ENCODE peak calls at places on chromosomes 2 and 18, in four cellular contexts. One of them, this sample, is unnamed.

GRCh38 chr2:143730155-143730949 is 601.1 kb downstream of the ARHGAP15 start:
- DNase-seq in Calu3: no peak
- DNase-seq in mucosa of descending colon: no peak
- DNase-seq in CD8-positive, alpha-beta T cell: no peak
- DNase-seq in this sample: no peak

GRCh38 chr2:151315381-151315903 is 26.0 kb upstream of the NMI start:
- DNase-seq in Calu3: no peak
- DNase-seq in mucosa of descending colon: no peak
- DNase-seq in CD8-positive, alpha-beta T cell: no peak
- DNase-seq in this sample: peak

GRCh38 chr18:75252136-75252535 is 41.5 kb downstream of the TSHZ1 start:
- DNase-seq in Calu3: no peak
- DNase-seq in mucosa of descending colon: no peak
- DNase-seq in CD8-positive, alpha-beta T cell: no peak
- DNase-seq in this sample: no peak

GRCh38 chr2:229927817-229928321 is 5.6 kb downstream of the FBXO36 start:
- DNase-seq in Calu3: no peak
- DNase-seq in mucosa of descending colon: no peak
- DNase-seq in CD8-positive, alpha-beta T cell: no peak
- DNase-seq in this sample: no peak

GRCh38 chr2:197107291-197108269 is 181.1 kb upstream of the PGAP1 start:
- DNase-seq in Calu3: peak
- DNase-seq in mucosa of descending colon: no peak
- DNase-seq in CD8-positive, alpha-beta T cell: no peak
- DNase-seq in this sample: peak

GRCh38 chr2:238484522-238485452 is 58.1 kb downstream of the ASB1 start:
- DNase-seq in Calu3: no peak
- DNase-seq in mucosa of descending colon: no peak
- DNase-seq in CD8-positive, alpha-beta T cell: no peak
- DNase-seq in this sample: no peak

GRCh38 chr2:183950673-183951072 is 647.7 kb upstream of the ZNF804A start:
- DNase-seq in Calu3: no peak
- DNase-seq in mucosa of descending colon: no peak
- DNase-seq in CD8-positive, alpha-beta T cell: no peak
- DNase-seq in this sample: no peak

GRCh38 chr2:195658541-195658890 is 1.5 kb downstream of the SLC39A10 start:
- DNase-seq in Calu3: peak
- DNase-seq in mucosa of descending colon: no peak
- DNase-seq in CD8-positive, alpha-beta T cell: no peak
- DNase-seq in this sample: no peak

GRCh38 chr2:9707008-9707407 is 76.2 kb upstream of the YWHAQ start:
- DNase-seq in Calu3: no peak
- DNase-seq in mucosa of descending colon: no peak
- DNase-seq in CD8-positive, alpha-beta T cell: no peak
- DNase-seq in this sample: no peak

GRCh38 chr18:48827321-48828200 is 123.2 kb downstream of the SMAD7 start:
- DNase-seq in Calu3: no peak
- DNase-seq in mucosa of descending colon: peak
- DNase-seq in CD8-positive, alpha-beta T cell: peak
- DNase-seq in this sample: peak

GRCh38 chr2:60514886-60515407 is 38.5 kb downstream of the BCL11A start:
- DNase-seq in Calu3: no peak
- DNase-seq in mucosa of descending colon: peak
- DNase-seq in CD8-positive, alpha-beta T cell: no peak
- DNase-seq in this sample: peak

GRCh38 chr2:222941510-222942032 is 80.7 kb downstream of the ACSL3 start:
- DNase-seq in Calu3: no peak
- DNase-seq in mucosa of descending colon: no peak
- DNase-seq in CD8-positive, alpha-beta T cell: no peak
- DNase-seq in this sample: no peak

GRCh38 chr2:5932556-5933469 is 240.6 kb downstream of the SOX11 start:
- DNase-seq in Calu3: peak
- DNase-seq in mucosa of descending colon: no peak
- DNase-seq in CD8-positive, alpha-beta T cell: no peak
- DNase-seq in this sample: no peak

GRCh38 chr2:205270689-205271088 is 411.6 kb upstream of the NRP2 start:
- DNase-seq in Calu3: peak
- DNase-seq in mucosa of descending colon: no peak
- DNase-seq in CD8-positive, alpha-beta T cell: no peak
- DNase-seq in this sample: no peak

GRCh38 chr18:25786778-25787177 is 303.6 kb downstream of the SS18 start:
- DNase-seq in Calu3: no peak
- DNase-seq in mucosa of descending colon: no peak
- DNase-seq in CD8-positive, alpha-beta T cell: no peak
- DNase-seq in this sample: no peak

GRCh38 chr2:200158586-200159365 is 147.7 kb upstream of the SPATS2L start:
- DNase-seq in Calu3: no peak
- DNase-seq in mucosa of descending colon: no peak
- DNase-seq in CD8-positive, alpha-beta T cell: no peak
- DNase-seq in this sample: no peak

DNA sequence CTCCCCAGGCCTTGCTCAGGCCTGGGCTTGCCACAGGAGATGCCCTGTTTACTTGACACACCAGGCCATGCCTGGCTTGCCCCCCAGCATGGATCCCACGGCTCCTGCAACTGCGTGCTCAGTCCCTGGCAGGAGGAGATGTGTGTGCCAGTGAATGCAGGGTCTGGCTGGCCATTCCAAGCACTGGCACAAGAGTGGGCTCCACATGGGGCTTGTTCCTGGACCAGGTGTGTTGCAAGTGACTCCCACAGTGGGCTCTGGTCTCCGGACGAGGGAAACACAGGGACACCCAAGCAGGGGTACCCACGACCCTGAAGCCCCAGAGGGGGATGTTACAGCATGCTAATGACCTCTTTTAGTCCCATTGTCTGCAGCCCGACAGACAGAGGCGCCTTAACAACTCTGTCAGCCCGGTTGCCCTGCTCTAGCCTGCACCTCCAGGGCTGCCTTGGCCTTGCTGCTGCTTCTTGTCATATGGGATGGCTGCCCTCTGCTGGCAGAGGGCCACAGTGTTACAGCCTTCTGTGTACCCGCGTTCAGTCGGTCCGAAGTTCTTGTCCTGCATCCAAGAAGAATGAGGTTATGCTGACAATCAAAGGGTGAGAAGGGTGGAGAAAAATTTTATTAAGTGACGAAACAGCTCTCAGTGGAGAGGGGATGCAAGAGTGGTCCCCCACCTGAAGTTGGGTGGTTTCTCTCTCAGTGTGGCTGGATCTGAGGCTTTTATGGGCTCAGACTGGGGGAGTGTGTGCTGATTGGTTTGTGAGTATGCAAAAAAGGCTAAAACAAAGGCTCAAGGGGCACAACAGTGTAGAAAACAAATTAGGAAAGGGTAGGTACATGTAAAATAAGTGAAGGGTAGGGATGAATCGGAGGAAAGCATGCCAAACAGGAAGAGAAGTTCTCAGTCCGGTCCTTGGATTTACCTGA is 180.4 kb downstream of the MBD5 start:
- DNase-seq in Calu3: peak
- DNase-seq in mucosa of descending colon: peak
- DNase-seq in CD8-positive, alpha-beta T cell: no peak
- DNase-seq in this sample: no peak
- TF ChIP-seq CTCF in Calu3: peak
- TF ChIP-seq CTCF in mucosa of descending colon: no peak
- TF ChIP-seq CTCF in CD8-positive, alpha-beta T cell: peak
- TF ChIP-seq CTCF in this sample: no peak

GRCh38 chr18:21404426-21404825 is 162.4 kb downstream of the GREB1L start:
- DNase-seq in Calu3: no peak
- DNase-seq in mucosa of descending colon: no peak
- DNase-seq in CD8-positive, alpha-beta T cell: no peak
- DNase-seq in this sample: no peak
- TF ChIP-seq CTCF in Calu3: no peak
- TF ChIP-seq CTCF in mucosa of descending colon: no peak
- TF ChIP-seq CTCF in CD8-positive, alpha-beta T cell: no peak
- TF ChIP-seq CTCF in this sample: no peak

DNA sequence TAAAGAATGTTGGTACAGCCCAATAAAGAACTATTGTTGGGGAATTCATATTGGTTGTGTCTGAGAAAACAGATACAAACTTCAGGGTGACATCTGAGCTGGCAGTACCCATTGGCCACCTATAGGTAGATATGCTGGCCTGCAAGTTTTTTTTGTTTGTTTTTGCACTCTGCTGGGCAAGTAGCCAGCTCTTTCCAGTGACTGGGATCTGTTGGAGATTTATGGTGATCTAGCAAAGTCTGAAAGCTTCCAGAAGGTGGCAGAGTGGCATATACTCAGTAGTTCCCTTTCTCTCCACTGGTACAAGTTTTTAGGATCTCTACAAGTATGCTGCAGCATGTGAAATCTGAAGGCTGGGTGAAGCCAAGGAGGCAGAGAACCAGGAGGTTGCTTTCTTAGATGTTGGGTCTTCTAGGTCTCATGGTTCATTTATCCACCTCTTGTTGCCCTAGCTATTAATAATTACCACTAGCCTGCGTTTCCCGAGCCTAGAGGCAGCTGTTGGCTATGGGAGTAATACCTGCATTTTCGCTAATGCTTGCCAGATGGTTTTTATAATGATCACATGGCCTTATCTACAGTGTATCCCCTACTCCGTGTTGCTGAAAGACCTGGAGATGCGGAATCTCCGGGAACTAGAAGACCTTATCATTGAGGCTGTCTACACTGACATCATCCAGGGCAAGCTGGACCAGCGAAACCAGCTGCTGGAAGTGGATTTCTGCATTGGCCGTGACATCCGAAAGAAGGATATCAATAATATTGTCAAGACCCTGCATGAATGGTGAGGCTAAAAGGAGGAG is 9.5 kb downstream of the COPS7B start:
- DNase-seq in Calu3: peak
- DNase-seq in mucosa of descending colon: peak
- DNase-seq in CD8-positive, alpha-beta T cell: no peak
- DNase-seq in this sample: no peak
- TF ChIP-seq CTCF in Calu3: peak
- TF ChIP-seq CTCF in mucosa of descending colon: peak
- TF ChIP-seq CTCF in CD8-positive, alpha-beta T cell: no peak
- TF ChIP-seq CTCF in this sample: peak

GRCh38 chr2:174607584-174607983 is 10.0 kb upstream of the WIPF1 start:
- DNase-seq in Calu3: no peak
- DNase-seq in mucosa of descending colon: no peak
- DNase-seq in CD8-positive, alpha-beta T cell: no peak
- DNase-seq in this sample: no peak

GRCh38 chr2:174606336-174606735 is 8.7 kb upstream of the WIPF1 start:
- DNase-seq in Calu3: no peak
- DNase-seq in mucosa of descending colon: no peak
- DNase-seq in CD8-positive, alpha-beta T cell: no peak
- DNase-seq in this sample: no peak

GRCh38 chr2:174603280-174603679 is 5.7 kb upstream of the WIPF1 start:
- DNase-seq in Calu3: peak
- DNase-seq in mucosa of descending colon: no peak
- DNase-seq in CD8-positive, alpha-beta T cell: no peak
- DNase-seq in this sample: peak

GRCh38 chr2:174607989-174608865 is 10.6 kb upstream of the WIPF1 start:
- DNase-seq in Calu3: no peak
- DNase-seq in mucosa of descending colon: no peak
- DNase-seq in CD8-positive, alpha-beta T cell: no peak
- DNase-seq in this sample: no peak

GRCh38 chr2:174605687-174606086 is 8.1 kb upstream of the WIPF1 start:
- DNase-seq in Calu3: no peak
- DNase-seq in mucosa of descending colon: no peak
- DNase-seq in CD8-positive, alpha-beta T cell: no peak
- DNase-seq in this sample: no peak
- TF ChIP-seq CTCF in Calu3: peak
- TF ChIP-seq CTCF in mucosa of descending colon: no peak
- TF ChIP-seq CTCF in CD8-positive, alpha-beta T cell: peak
- TF ChIP-seq CTCF in this sample: peak

GRCh38 chr2:88146590-88146989 is 18.7 kb upstream of the FABP1 start:
- DNase-seq in Calu3: no peak
- DNase-seq in mucosa of descending colon: no peak
- DNase-seq in CD8-positive, alpha-beta T cell: no peak
- DNase-seq in this sample: no peak

GRCh38 chr2:88144914-88145497 is 17.1 kb upstream of the FABP1 start:
- DNase-seq in Calu3: no peak
- DNase-seq in mucosa of descending colon: peak
- DNase-seq in CD8-positive, alpha-beta T cell: no peak
- DNase-seq in this sample: no peak

GRCh38 chr2:88148929-88149438 is 21.1 kb upstream of the FABP1 start:
- DNase-seq in Calu3: no peak
- DNase-seq in mucosa of descending colon: no peak
- DNase-seq in CD8-positive, alpha-beta T cell: no peak
- DNase-seq in this sample: no peak

GRCh38 chr2:88144271-88144670 is 16.4 kb upstream of the FABP1 start:
- DNase-seq in Calu3: no peak
- DNase-seq in mucosa of descending colon: no peak
- DNase-seq in CD8-positive, alpha-beta T cell: no peak
- DNase-seq in this sample: no peak

GRCh38 chr2:88147145-88147544 is 19.3 kb upstream of the FABP1 start:
- DNase-seq in Calu3: no peak
- DNase-seq in mucosa of descending colon: no peak
- DNase-seq in CD8-positive, alpha-beta T cell: no peak
- DNase-seq in this sample: no peak
- TF ChIP-seq CTCF in Calu3: no peak
- TF ChIP-seq CTCF in mucosa of descending colon: no peak
- TF ChIP-seq CTCF in CD8-positive, alpha-beta T cell: no peak
- TF ChIP-seq CTCF in this sample: no peak

DNA sequence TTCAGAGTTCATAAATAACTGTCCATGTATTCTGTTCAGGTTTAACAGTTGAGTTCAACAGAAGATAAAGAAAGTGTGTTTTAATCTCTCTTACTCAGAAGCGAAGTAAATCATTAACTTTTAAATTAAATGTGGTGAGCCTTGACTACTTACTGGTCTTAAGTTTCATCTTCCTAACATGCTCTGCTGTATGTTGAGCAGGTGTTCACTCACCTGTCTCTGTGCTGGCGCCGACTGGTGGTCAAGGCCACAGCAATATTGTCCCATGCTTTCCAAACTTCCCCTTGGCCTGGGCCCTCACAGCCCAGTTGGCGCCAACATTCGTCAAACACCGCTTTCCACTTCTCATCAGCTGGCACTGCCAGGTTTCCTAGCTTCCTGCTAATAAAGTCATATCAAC is 17.0 kb upstream of the MPP4 start:
- DNase-seq in Calu3: no peak
- DNase-seq in mucosa of descending colon: peak
- DNase-seq in CD8-positive, alpha-beta T cell: no peak
- DNase-seq in this sample: no peak
- TF ChIP-seq CTCF in Calu3: no peak
- TF ChIP-seq CTCF in mucosa of descending colon: no peak
- TF ChIP-seq CTCF in CD8-positive, alpha-beta T cell: no peak
- TF ChIP-seq CTCF in this sample: no peak

GRCh38 chr2:74384051-74384450 is 3.9 kb upstream of the DCTN1 start:
- DNase-seq in Calu3: no peak
- DNase-seq in mucosa of descending colon: no peak
- DNase-seq in CD8-positive, alpha-beta T cell: no peak
- DNase-seq in this sample: no peak

GRCh38 chr2:74379851-74380789 is at the start of gene DCTN1:
- DNase-seq in Calu3: peak
- DNase-seq in mucosa of descending colon: no peak
- DNase-seq in CD8-positive, alpha-beta T cell: no peak
- DNase-seq in this sample: no peak

GRCh38 chr2:74385396-74385795 is 5.3 kb upstream of the DCTN1 start:
- DNase-seq in Calu3: no peak
- DNase-seq in mucosa of descending colon: no peak
- DNase-seq in CD8-positive, alpha-beta T cell: no peak
- DNase-seq in this sample: no peak

GRCh38 chr2:74381751-74382150 is 1.6 kb upstream of the DCTN1 start:
- DNase-seq in Calu3: no peak
- DNase-seq in mucosa of descending colon: no peak
- DNase-seq in CD8-positive, alpha-beta T cell: no peak
- DNase-seq in this sample: no peak

GRCh38 chr2:74383254-74383653 is 3.1 kb upstream of the DCTN1 start:
- DNase-seq in Calu3: no peak
- DNase-seq in mucosa of descending colon: no peak
- DNase-seq in CD8-positive, alpha-beta T cell: no peak
- DNase-seq in this sample: no peak
- TF ChIP-seq CTCF in Calu3: no peak
- TF ChIP-seq CTCF in mucosa of descending colon: no peak
- TF ChIP-seq CTCF in CD8-positive, alpha-beta T cell: no peak
- TF ChIP-seq CTCF in this sample: no peak

This sample was measured in right atrium auricular region.